ENCODE peak calls at places on chromosomes 7 and 10, in nine cellular contexts. L is iPS-NIHi11; C is HFFc6; X is neuronal stem cell; G is hippocampal formation; H is cardiac muscle cell; Z is substantia nigra; W is stimulated activated CD8-positive, alpha-beta memory T cell treated with anti-CD3 and anti-CD28 coated beads, Interleukin-12 subunit alpha, Interleukin-12 subunit beta, amount 100 ng/mL, for 4 hours; R is progenitor cell of endocrine pancreas. Y is an unnamed sample.

GRCh38 chr7:141659501-141659900 is 42.5 kb downstream of the DENND11 start:
- DNase-seq in L (no peak), C (no peak), X (no peak), G (no peak), H (no peak), Z (no peak), W (no peak), R (no peak), Y (no peak)

GRCh38 chr7:2445047-2445446 is 31.2 kb downstream of the GRIFIN start:
- DNase-seq in L (peak), C (no peak), X (no peak), G (no peak), H (no peak), Z (no peak), W (no peak), R (no peak), Y (no peak)

GRCh38 chr10:116298586-116298985 is 25.6 kb upstream of the GFRA1 start:
- DNase-seq in L (no peak), C (no peak), X (no peak), G (no peak), H (no peak), Z (no peak), W (no peak), R (no peak), Y (no peak)

GRCh38 chr10:77756319-77757232 is 119.0 kb upstream of the KCNMA1 start:
- DNase-seq in L (peak), C (peak), X (peak), G (no peak), H (peak), Z (no peak), W (no peak), R (peak), Y (peak)

GRCh38 chr7:30173058-30173897 is 38.5 kb downstream of the MTURN start:
- DNase-seq in L (peak), C (peak), X (no peak), G (peak), H (peak), Z (peak), W (no peak), R (no peak), Y (peak)

GRCh38 chr10:131876021-131876420 is 24.8 kb upstream of the PPP2R2D start:
- DNase-seq in L (no peak), C (no peak), X (no peak), G (no peak), H (no peak), Z (no peak), W (no peak), R (no peak), Y (no peak)

GRCh38 chr7:100547872-100548271 is 8.9 kb downstream of the AGFG2 start:
- DNase-seq in L (no peak), C (no peak), X (no peak), G (no peak), H (no peak), Z (no peak), W (no peak), R (no peak), Y (no peak)

GRCh38 chr10:34753014-34753757 is 61.9 kb downstream of the PARD3 start:
- DNase-seq in L (no peak), C (no peak), X (no peak), G (no peak), H (no peak), Z (no peak), W (no peak), R (no peak), Y (no peak)

GRCh38 chr10:123582084-123582989 is 83.8 kb upstream of the GPR26 start:
- DNase-seq in L (peak), C (peak), X (peak), G (peak), H (peak), Z (no peak), W (peak), R (peak), Y (peak)

GRCh38 chr7:17986826-17987225 is 40.8 kb downstream of the PRPS1L1 start:
- DNase-seq in L (no peak), C (peak), X (no peak), G (no peak), H (no peak), Z (no peak), W (no peak), R (no peak), Y (no peak)

GRCh38 chr7:12291870-12292269 is 80.8 kb downstream of the TMEM106B start:
- DNase-seq in L (no peak), C (no peak), X (no peak), G (no peak), H (no peak), Z (no peak), W (no peak), R (no peak), Y (no peak)

GRCh38 chr10:31961264-31961663 is 32.6 kb upstream of the ARHGAP12 start:
- DNase-seq in L (no peak), C (no peak), X (no peak), G (no peak), H (no peak), Z (no peak), W (no peak), R (no peak), Y (no peak)

Y was measured in glutamatergic neuron.